ENCODE peak calls at places on chromosomes 11 and 22, in seven cellular contexts. P is endodermal cell, C is tibial artery, B is H1, U is coronary artery, L is spleen, Y is GM12865. O is an unnamed sample.

GRCh38 chr11:47914743-47915142 is 65.6 kb upstream of the PTPRJ start:
- DNase-seq in P (no peak), C (no peak), B (no peak), U (no peak), L (no peak), Y (no peak), O (no peak)

GRCh38 chr11:99015634-99016454 is 4.9 kb upstream of the CNTN5 start:
- DNase-seq in P (no peak), C (no peak), B (no peak), U (no peak), L (no peak), Y (peak; percentile 55), O (peak; percentile 35)

GRCh38 chr11:68610452-68611116 is 73.8 kb upstream of the GAL start:
- DNase-seq in P (no peak), C (no peak), B (no peak), U (no peak), L (no peak), Y (no peak), O (no peak)

GRCh38 chr22:50190182-50190951 is 4.7 kb downstream of the TRABD start:
- DNase-seq in P (peak; percentile 92), C (peak; percentile 56), B (peak; percentile 82), U (no peak), L (peak; percentile 99), Y (peak; percentile 95), O (peak; percentile 76)

GRCh38 chr11:13388741-13389140 is 74.3 kb downstream of the BTBD10 start:
- DNase-seq in P (no peak), C (no peak), B (no peak), U (no peak), L (no peak), Y (no peak), O (no peak)

GRCh38 chr11:133619397-133619796 is 87.1 kb upstream of the OPCML start:
- DNase-seq in P (peak; percentile 86), C (no peak), B (peak; percentile 47), U (no peak), L (no peak), Y (no peak), O (no peak)

GRCh38 chr22:40426671-40427070 is 56.3 kb downstream of the SGSM3 start:
- DNase-seq in P (no peak), C (no peak), B (no peak), U (no peak), L (no peak), Y (no peak), O (no peak)

GRCh38 chr11:60872952-60873524 is 5.7 kb downstream of the ZP1 start:
- DNase-seq in P (peak; percentile 80), C (no peak), B (peak; percentile 60), U (no peak), L (peak; percentile 72), Y (no peak), O (peak; percentile 63)

GRCh38 chr22:49007013-49007653 is 820.5 kb downstream of the BRD1 start:
- DNase-seq in P (no peak), C (peak; percentile 7), B (peak; percentile 34), U (no peak), L (no peak), Y (no peak), O (no peak)

GRCh38 chr11:31240340-31240904 is 129.1 kb downstream of the DCDC1 start:
- DNase-seq in P (peak; percentile 65), C (no peak), B (no peak), U (no peak), L (no peak), Y (peak; percentile 47), O (peak; percentile 43)

GRCh38 chr11:47918882-47919495 is 61.4 kb upstream of the PTPRJ start:
- DNase-seq in P (no peak), C (no peak), B (no peak), U (no peak), L (peak; percentile 14), Y (no peak), O (no peak)

GRCh38 chr11:95341246-95341645 is 110.2 kb upstream of the SESN3 start:
- DNase-seq in P (no peak), C (no peak), B (no peak), U (no peak), L (peak; percentile 64), Y (no peak), O (no peak)

GRCh38 chr11:18282626-18283025 is 16.6 kb downstream of the SAA1 start:
- DNase-seq in P (no peak), C (no peak), B (no peak), U (no peak), L (no peak), Y (no peak), O (no peak)
- H3K4me3 ChIP-seq in P (no peak overlapping the region), C (no peak overlapping the region), B (no peak overlapping the region), U (no peak overlapping the region), L (no peak overlapping the region), Y (no peak overlapping the region), O (no peak overlapping the region)

GRCh38 chr22:27100323-27100722 is 442.9 kb downstream of the MIAT start:
- DNase-seq in P (peak; percentile 61), C (no peak), B (peak; percentile 50), U (no peak), L (no peak), Y (no peak), O (no peak)
- H3K4me3 ChIP-seq in P (no peak overlapping the region), C (no peak overlapping the region), B (no peak overlapping the region), U (peak overlapping the region; percentile 49), L (no peak overlapping the region), Y (no peak overlapping the region), O (no peak overlapping the region)

DNA sequence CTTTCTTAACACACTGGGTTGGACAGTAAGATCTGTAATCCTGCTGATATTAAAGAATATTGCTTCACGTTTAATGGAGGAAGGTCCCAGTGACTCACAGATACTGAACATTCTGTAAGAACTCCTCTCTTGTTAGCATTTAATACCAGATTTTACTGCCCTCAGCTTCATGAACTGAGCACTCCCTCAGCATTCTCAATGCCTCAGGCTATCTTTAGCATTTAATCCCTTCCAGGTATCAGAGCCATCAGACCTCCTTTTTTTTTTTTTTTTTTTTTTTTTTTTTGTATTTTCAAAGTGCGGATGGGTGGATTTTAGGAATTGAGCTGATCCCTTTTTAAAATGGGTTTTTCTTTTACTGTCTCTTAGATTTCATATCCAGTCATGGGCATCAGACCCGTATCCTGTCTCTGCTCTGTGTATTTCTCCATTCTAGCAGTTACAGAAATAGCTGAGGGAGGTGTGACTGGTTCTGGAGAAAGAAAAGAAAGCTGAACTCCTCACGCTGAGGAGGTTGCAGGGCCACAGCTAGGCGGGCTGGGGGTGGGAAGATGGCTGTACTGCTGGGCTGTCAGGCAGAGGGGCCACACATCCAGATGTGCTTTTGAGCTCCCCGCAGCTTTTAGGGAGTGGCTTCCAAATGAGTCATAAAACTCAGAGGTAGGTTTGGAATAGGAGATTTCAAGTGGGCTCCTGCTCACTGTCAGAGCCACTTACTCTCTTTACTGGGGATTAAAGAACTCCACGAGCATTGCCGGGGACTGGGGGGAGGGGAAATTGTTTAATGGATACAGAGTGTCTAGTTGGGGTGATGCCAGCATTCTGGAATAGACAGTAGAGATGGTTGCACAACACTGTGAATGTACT is 97.0 kb downstream of the SYT9 start:
- DNase-seq in P (peak; percentile 69), C (no peak), B (no peak), U (no peak), L (no peak), Y (no peak), O (no peak)
- H3K4me3 ChIP-seq in P (no peak overlapping the region), C (no peak overlapping the region), B (no peak overlapping the region), U (no peak overlapping the region), L (no peak overlapping the region), Y (no peak overlapping the region), O (no peak overlapping the region)

GRCh38 chr11:1225386-1226225 is 2.7 kb downstream of the MUC5B start:
- DNase-seq in P (peak; percentile 43), C (no peak), B (peak; percentile 46), U (no peak), L (peak; percentile 60), Y (no peak), O (no peak)
- H3K4me3 ChIP-seq in P (no peak overlapping the region), C (no peak overlapping the region), B (no peak overlapping the region), U (no peak overlapping the region), L (no peak overlapping the region), Y (no peak overlapping the region), O (no peak overlapping the region)

GRCh38 chr11:101583180-101584128 is at the start of gene TRPC6:
- DNase-seq in P (peak; percentile 87), C (no peak), B (peak; percentile 80), U (no peak), L (peak; percentile 72), Y (no peak), O (no peak)
- H3K4me3 ChIP-seq in P (peak within 1 kb of the TSS; percentile 81), C (peak within 1 kb of the TSS; percentile 56), B (peak within 1 kb of the TSS; percentile 75), U (peak within 1 kb of the TSS; percentile 84), L (peak within 1 kb of the TSS; percentile 18), Y (no peak within 1 kb of the TSS), O (no peak within 1 kb of the TSS)

DNA sequence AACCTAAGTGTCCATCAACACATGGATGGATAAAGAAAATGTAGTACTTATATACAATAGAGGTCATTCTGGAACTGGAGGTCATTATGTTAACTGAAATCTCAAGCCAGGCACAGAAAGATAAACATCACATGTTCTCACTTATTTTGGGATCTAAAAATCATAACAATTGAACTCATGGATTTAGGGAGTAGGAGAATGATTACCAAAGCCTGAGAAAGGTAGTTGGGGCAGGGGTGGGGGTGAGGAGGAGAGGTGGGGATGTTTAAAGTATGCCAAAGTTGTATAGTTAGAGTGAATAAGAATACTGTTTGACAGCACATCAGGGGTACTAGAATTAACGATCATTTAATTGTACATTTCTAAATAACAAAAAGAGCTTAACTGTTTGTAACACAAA is 1112.7 kb downstream of the DLG2 start:
- DNase-seq in P (no peak), C (no peak), B (no peak), U (no peak), L (no peak), Y (no peak), O (no peak)
- H3K4me3 ChIP-seq in P (no peak overlapping the region), C (no peak overlapping the region), B (no peak overlapping the region), U (no peak overlapping the region), L (no peak overlapping the region), Y (no peak overlapping the region), O (no peak overlapping the region)

GRCh38 chr22:39315389-39315788 is 4.0 kb downstream of the RPL3 start:
- DNase-seq in P (no peak), C (no peak), B (no peak), U (no peak), L (no peak), Y (no peak), O (no peak)
- H3K4me3 ChIP-seq in P (peak overlapping the region; percentile 100), C (no peak overlapping the region), B (no peak overlapping the region), U (no peak overlapping the region), L (no peak overlapping the region), Y (no peak overlapping the region), O (no peak overlapping the region)